ENCODE peak calls at places on chromosomes 16 and 17, in ten cellular contexts. Y is HEK293T; Q is cardiac muscle cell; I is GM04503; M is activated CD4-positive, alpha-beta T cell treated with anti-CD3 and anti-CD28 coated beads, Interleukin-2, amount 10 ng/mL, durations not matched to agents 7 days and 5 days; H is stimulated activated CD8-positive, alpha-beta memory T cell treated with anti-CD3 and anti-CD28 coated beads, Interleukin-12 subunit alpha, Interleukin-12 subunit beta, amount 100 ng/mL, for 1 hour; J is cardiac fibroblast; Z is AG04449; K is Caki2; W is sigmoid colon. F is an unnamed sample.

GRCh38 chr17:2015314-2015713 is 9.8 kb downstream of the RTN4RL1 start:
- DNase-seq in Y (no peak), Q (no peak), I (no peak), M (no peak), H (no peak), J (no peak), Z (no peak), K (no peak), W (no peak), F (no peak)

GRCh38 chr17:40474419-40475002 is 26.9 kb downstream of the TNS4 start:
- DNase-seq in Y (peak; percentile 15), Q (no peak), I (no peak), M (no peak), H (no peak), J (no peak), Z (no peak), K (no peak), W (no peak), F (no peak)

GRCh38 chr16:10314811-10315210 is 71.0 kb upstream of the ATF7IP2 start:
- DNase-seq in Y (no peak), Q (peak; percentile 39), I (no peak), M (peak; percentile 13), H (no peak), J (peak; percentile 38), Z (no peak), K (peak; percentile 7), W (no peak), F (no peak)

GRCh38 chr17:20307325-20307910 is 159.9 kb downstream of the LGALS9B start:
- DNase-seq in Y (no peak), Q (no peak), I (no peak), M (no peak), H (no peak), J (no peak), Z (no peak), K (no peak), W (no peak), F (no peak)

GRCh38 chr17:42804918-42805367 is 6.3 kb downstream of the CNTD1 start:
- DNase-seq in Y (no peak), Q (no peak), I (no peak), M (no peak), H (no peak), J (no peak), Z (no peak), K (no peak), W (no peak), F (no peak)

GRCh38 chr17:50275279-50275678 is 1.0 kb downstream of the TMEM92 start:
- DNase-seq in Y (no peak), Q (no peak), I (no peak), M (no peak), H (no peak), J (no peak), Z (no peak), K (no peak), W (peak; percentile 53), F (no peak)

GRCh38 chr17:73439597-73439996 is 127.8 kb upstream of the CDC42EP4 start:
- DNase-seq in Y (no peak), Q (no peak), I (no peak), M (no peak), H (no peak), J (no peak), Z (no peak), K (no peak), W (no peak), F (no peak)

GRCh38 chr17:951388-952132 is 28.0 kb downstream of the NXN start:
- DNase-seq in Y (peak; percentile 15), Q (peak; percentile 76), I (peak; percentile 86), M (no peak), H (no peak), J (peak; percentile 58), Z (no peak), K (peak; percentile 96), W (peak; percentile 85), F (no peak)

GRCh38 chr17:10463402-10463801 is 6.0 kb downstream of the MYH4 start:
- DNase-seq in Y (no peak), Q (no peak), I (no peak), M (no peak), H (no peak), J (no peak), Z (no peak), K (no peak), W (no peak), F (no peak)

GRCh38 chr16:13376174-13376573 is 474.8 kb downstream of the SHISA9 start:
- DNase-seq in Y (no peak), Q (no peak), I (no peak), M (no peak), H (no peak), J (no peak), Z (no peak), K (peak; percentile 29), W (no peak), F (no peak)

GRCh38 chr16:57660715-57661463 is 7.2 kb upstream of the ADGRG3 start:
- DNase-seq in Y (no peak), Q (no peak), I (no peak), M (no peak), H (no peak), J (no peak), Z (no peak), K (no peak), W (no peak), F (no peak)

GRCh38 chr17:79400989-79401703 is 209.7 kb downstream of the RBFOX3 start:
- DNase-seq in Y (peak; percentile 85), Q (peak; percentile 57), I (no peak), M (peak; percentile 69), H (peak; percentile 48), J (peak; percentile 60), Z (no peak), K (peak; percentile 52), W (peak; percentile 83), F (peak; percentile 50)

GRCh38 chr17:68383443-68384321 is 73.6 kb downstream of the WIPI1 start:
- DNase-seq in Y (no peak), Q (peak; percentile 95), I (peak; percentile 90), M (peak; percentile 60), H (no peak), J (peak; percentile 94), Z (peak; percentile 52), K (peak; percentile 57), W (peak; percentile 58), F (no peak)

GRCh38 chr17:29514792-29515191 is 52.0 kb downstream of the ABHD15 start:
- DNase-seq in Y (no peak), Q (peak; percentile 39), I (no peak), M (no peak), H (no peak), J (peak; percentile 56), Z (no peak), K (no peak), W (no peak), F (no peak)

GRCh38 chr16:85078952-85079351 is 33.3 kb downstream of the CIBAR2 start:
- DNase-seq in Y (no peak), Q (no peak), I (no peak), M (no peak), H (no peak), J (no peak), Z (no peak), K (no peak), W (no peak), F (no peak)

GRCh38 chr17:56733833-56734232 is 99.9 kb downstream of the C17orf67 start:
- DNase-seq in Y (no peak), Q (no peak), I (no peak), M (no peak), H (no peak), J (no peak), Z (no peak), K (no peak), W (no peak), F (no peak)

GRCh38 chr17:28940142-28940541 is 11.2 kb downstream of the PHF12 start:
- DNase-seq in Y (no peak), Q (no peak), I (no peak), M (no peak), H (no peak), J (no peak), Z (no peak), K (no peak), W (no peak), F (no peak)

GRCh38 chr16:24626251-24626650 is 86.9 kb downstream of the RBBP6 start:
- DNase-seq in Y (no peak), Q (peak; percentile 74), I (no peak), M (no peak), H (no peak), J (peak; percentile 63), Z (no peak), K (no peak), W (no peak), F (no peak)

GRCh38 chr17:1883536-1883935 is 53.7 kb downstream of the RPA1 start:
- DNase-seq in Y (no peak), Q (no peak), I (no peak), M (no peak), H (no peak), J (no peak), Z (no peak), K (no peak), W (no peak), F (no peak)

GRCh38 chr17:71828182-71828596 is 292.6 kb upstream of the SOX9 start:
- DNase-seq in Y (peak; percentile 20), Q (peak; percentile 17), I (peak; percentile 44), M (no peak), H (no peak), J (peak; percentile 21), Z (no peak), K (no peak), W (no peak), F (no peak)

GRCh38 chr16:87436225-87437172 is 44.4 kb downstream of the MAP1LC3B start:
- DNase-seq in Y (no peak), Q (peak; percentile 74), I (no peak), M (no peak), H (no peak), J (peak; percentile 64), Z (no peak), K (no peak), W (no peak), F (no peak)

GRCh38 chr17:62062313-62062712 is 2.8 kb downstream of the MED13 start:
- DNase-seq in Y (no peak), Q (peak; percentile 14), I (no peak), M (no peak), H (no peak), J (no peak), Z (no peak), K (no peak), W (no peak), F (no peak)